ENCODE peak calls at places on chromosomes 16 and 17, in six cellular contexts. One of them, this sample, is unnamed.

GRCh38 chr17:29705352-29705751 is 82.6 kb upstream of the CORO6 start:
- DNase-seq in MM.1S: peak; percentile 19
- DNase-seq in retinal pigment epithelial cell: no peak
- DNase-seq in GM10248: no peak
- DNase-seq in dorsolateral prefrontal cortex: no peak
- DNase-seq in AG09319: no peak
- DNase-seq in this sample: no peak

GRCh38 chr17:33266611-33267010 is 26.5 kb downstream of the ASIC2 start:
- DNase-seq in MM.1S: no peak
- DNase-seq in retinal pigment epithelial cell: no peak
- DNase-seq in GM10248: no peak
- DNase-seq in dorsolateral prefrontal cortex: no peak
- DNase-seq in AG09319: no peak
- DNase-seq in this sample: no peak

GRCh38 chr17:29155235-29155965 is 24.8 kb downstream of the MYO18A start:
- DNase-seq in MM.1S: peak; percentile 35
- DNase-seq in retinal pigment epithelial cell: no peak
- DNase-seq in GM10248: peak; percentile 71
- DNase-seq in dorsolateral prefrontal cortex: no peak
- DNase-seq in AG09319: no peak
- DNase-seq in this sample: peak; percentile 61

GRCh38 chr17:760371-760770 is 8.3 kb upstream of the GEMIN4 start:
- DNase-seq in MM.1S: no peak
- DNase-seq in retinal pigment epithelial cell: no peak
- DNase-seq in GM10248: no peak
- DNase-seq in dorsolateral prefrontal cortex: no peak
- DNase-seq in AG09319: no peak
- DNase-seq in this sample: no peak

GRCh38 chr17:17749025-17749772 is 67.9 kb downstream of the RAI1 start:
- DNase-seq in MM.1S: no peak
- DNase-seq in retinal pigment epithelial cell: no peak
- DNase-seq in GM10248: peak; percentile 46
- DNase-seq in dorsolateral prefrontal cortex: no peak
- DNase-seq in AG09319: no peak
- DNase-seq in this sample: peak; percentile 55

GRCh38 chr17:74744349-74744713 is 4.1 kb upstream of the NHERF1 start:
- DNase-seq in MM.1S: no peak
- DNase-seq in retinal pigment epithelial cell: no peak
- DNase-seq in GM10248: no peak
- DNase-seq in dorsolateral prefrontal cortex: no peak
- DNase-seq in AG09319: no peak
- DNase-seq in this sample: no peak

GRCh38 chr17:28141333-28141732 is 98.9 kb downstream of the NLK start:
- DNase-seq in MM.1S: no peak
- DNase-seq in retinal pigment epithelial cell: no peak
- DNase-seq in GM10248: no peak
- DNase-seq in dorsolateral prefrontal cortex: no peak
- DNase-seq in AG09319: no peak
- DNase-seq in this sample: no peak

GRCh38 chr16:66036775-66037715 is 329.4 kb upstream of the CDH5 start:
- DNase-seq in MM.1S: no peak
- DNase-seq in retinal pigment epithelial cell: no peak
- DNase-seq in GM10248: no peak
- DNase-seq in dorsolateral prefrontal cortex: no peak
- DNase-seq in AG09319: peak; percentile 99
- DNase-seq in this sample: no peak

GRCh38 chr16:75483222-75483621 is 12.0 kb downstream of the CHST6 start:
- DNase-seq in MM.1S: no peak
- DNase-seq in retinal pigment epithelial cell: no peak
- DNase-seq in GM10248: no peak
- DNase-seq in dorsolateral prefrontal cortex: no peak
- DNase-seq in AG09319: no peak
- DNase-seq in this sample: no peak

GRCh38 chr16:27220991-27221390 is 17.7 kb downstream of the KDM8 start:
- DNase-seq in MM.1S: no peak
- DNase-seq in retinal pigment epithelial cell: no peak
- DNase-seq in GM10248: no peak
- DNase-seq in dorsolateral prefrontal cortex: no peak
- DNase-seq in AG09319: no peak
- DNase-seq in this sample: no peak

GRCh38 chr16:68377667-68378420 is 67.0 kb downstream of the PRMT7 start:
- DNase-seq in MM.1S: no peak
- DNase-seq in retinal pigment epithelial cell: peak; percentile 78
- DNase-seq in GM10248: no peak
- DNase-seq in dorsolateral prefrontal cortex: peak; percentile 65
- DNase-seq in AG09319: no peak
- DNase-seq in this sample: no peak

GRCh38 chr16:88303890-88304819 is 78.6 kb upstream of the ZNF469 start:
- DNase-seq in MM.1S: no peak
- DNase-seq in retinal pigment epithelial cell: no peak
- DNase-seq in GM10248: no peak
- DNase-seq in dorsolateral prefrontal cortex: no peak
- DNase-seq in AG09319: peak; percentile 81
- DNase-seq in this sample: no peak

GRCh38 chr16:14455577-14455976 is 174.5 kb downstream of the PARN start:
- DNase-seq in MM.1S: no peak
- DNase-seq in retinal pigment epithelial cell: no peak
- DNase-seq in GM10248: no peak
- DNase-seq in dorsolateral prefrontal cortex: no peak
- DNase-seq in AG09319: no peak
- DNase-seq in this sample: no peak

GRCh38 chr17:61209524-61209923 is 190.1 kb upstream of the TBX2 start:
- DNase-seq in MM.1S: no peak
- DNase-seq in retinal pigment epithelial cell: no peak
- DNase-seq in GM10248: no peak
- DNase-seq in dorsolateral prefrontal cortex: no peak
- DNase-seq in AG09319: no peak
- DNase-seq in this sample: no peak

GRCh38 chr17:49508061-49508865 is 13.2 kb downstream of the NGFR start:
- DNase-seq in MM.1S: no peak
- DNase-seq in retinal pigment epithelial cell: no peak
- DNase-seq in GM10248: no peak
- DNase-seq in dorsolateral prefrontal cortex: no peak
- DNase-seq in AG09319: peak; percentile 25
- DNase-seq in this sample: no peak

GRCh38 chr16:86382067-86382773 is 128.1 kb upstream of the FOXF1 start:
- DNase-seq in MM.1S: no peak
- DNase-seq in retinal pigment epithelial cell: no peak
- DNase-seq in GM10248: no peak
- DNase-seq in dorsolateral prefrontal cortex: no peak
- DNase-seq in AG09319: no peak
- DNase-seq in this sample: no peak

GRCh38 chr16:25256821-25257503 is 683 bp downstream of the ZKSCAN2 start:
- DNase-seq in MM.1S: no peak
- DNase-seq in retinal pigment epithelial cell: no peak
- DNase-seq in GM10248: no peak
- DNase-seq in dorsolateral prefrontal cortex: no peak
- DNase-seq in AG09319: no peak
- DNase-seq in this sample: peak; percentile 26

GRCh38 chr17:31313982-31314787 is at the start of gene EVI2B:
- DNase-seq in MM.1S: peak; percentile 75
- DNase-seq in retinal pigment epithelial cell: no peak
- DNase-seq in GM10248: peak; percentile 31
- DNase-seq in dorsolateral prefrontal cortex: no peak
- DNase-seq in AG09319: no peak
- DNase-seq in this sample: peak; percentile 27

GRCh38 chr16:1159973-1160772 is 7.3 kb downstream of the CACNA1H start:
- DNase-seq in MM.1S: no peak
- DNase-seq in retinal pigment epithelial cell: no peak
- DNase-seq in GM10248: no peak
- DNase-seq in dorsolateral prefrontal cortex: peak; percentile 75
- DNase-seq in AG09319: no peak
- DNase-seq in this sample: no peak

GRCh38 chr16:84378567-84378966 is 10.2 kb downstream of the ATP2C2 start:
- DNase-seq in MM.1S: no peak
- DNase-seq in retinal pigment epithelial cell: no peak
- DNase-seq in GM10248: no peak
- DNase-seq in dorsolateral prefrontal cortex: peak; percentile 34
- DNase-seq in AG09319: no peak
- DNase-seq in this sample: no peak

GRCh38 chr17:28347261-28347891 is 10.0 kb downstream of the POLDIP2 start:
- DNase-seq in MM.1S: no peak
- DNase-seq in retinal pigment epithelial cell: peak; percentile 77
- DNase-seq in GM10248: no peak
- DNase-seq in dorsolateral prefrontal cortex: no peak
- DNase-seq in AG09319: peak; percentile 75
- DNase-seq in this sample: no peak

GRCh38 chr16:87681990-87682570 is 79.8 kb downstream of the JPH3 start:
- DNase-seq in MM.1S: no peak
- DNase-seq in retinal pigment epithelial cell: no peak
- DNase-seq in GM10248: no peak
- DNase-seq in dorsolateral prefrontal cortex: no peak
- DNase-seq in AG09319: peak; percentile 19
- DNase-seq in this sample: peak; percentile 65

GRCh38 chr17:83055911-83056582 is 23.4 kb upstream of the METRNL start:
- DNase-seq in MM.1S: no peak
- DNase-seq in retinal pigment epithelial cell: peak; percentile 74
- DNase-seq in GM10248: no peak
- DNase-seq in dorsolateral prefrontal cortex: peak; percentile 31
- DNase-seq in AG09319: no peak
- DNase-seq in this sample: no peak

GRCh38 chr17:32485261-32485955 is 1.4 kb upstream of the CDK5R1 start:
- DNase-seq in MM.1S: no peak
- DNase-seq in retinal pigment epithelial cell: no peak
- DNase-seq in GM10248: no peak
- DNase-seq in dorsolateral prefrontal cortex: no peak
- DNase-seq in AG09319: no peak
- DNase-seq in this sample: no peak

GRCh38 chr17:9907131-9907530 is 2.1 kb upstream of the RCVRN start:
- DNase-seq in MM.1S: no peak
- DNase-seq in retinal pigment epithelial cell: no peak
- DNase-seq in GM10248: no peak
- DNase-seq in dorsolateral prefrontal cortex: no peak
- DNase-seq in AG09319: no peak
- DNase-seq in this sample: no peak

GRCh38 chr17:9904277-9905077 is 594 bp downstream of the RCVRN start:
- DNase-seq in MM.1S: no peak
- DNase-seq in retinal pigment epithelial cell: no peak
- DNase-seq in GM10248: no peak
- DNase-seq in dorsolateral prefrontal cortex: no peak
- DNase-seq in AG09319: no peak
- DNase-seq in this sample: no peak

GRCh38 chr17:9906616-9907015 is 1.5 kb upstream of the RCVRN start:
- DNase-seq in MM.1S: no peak
- DNase-seq in retinal pigment epithelial cell: no peak
- DNase-seq in GM10248: no peak
- DNase-seq in dorsolateral prefrontal cortex: no peak
- DNase-seq in AG09319: no peak
- DNase-seq in this sample: no peak

GRCh38 chr17:9905078-9905415 is at the start of gene RCVRN:
- DNase-seq in MM.1S: no peak
- DNase-seq in retinal pigment epithelial cell: no peak
- DNase-seq in GM10248: no peak
- DNase-seq in dorsolateral prefrontal cortex: no peak
- DNase-seq in AG09319: no peak
- DNase-seq in this sample: no peak

DNA sequence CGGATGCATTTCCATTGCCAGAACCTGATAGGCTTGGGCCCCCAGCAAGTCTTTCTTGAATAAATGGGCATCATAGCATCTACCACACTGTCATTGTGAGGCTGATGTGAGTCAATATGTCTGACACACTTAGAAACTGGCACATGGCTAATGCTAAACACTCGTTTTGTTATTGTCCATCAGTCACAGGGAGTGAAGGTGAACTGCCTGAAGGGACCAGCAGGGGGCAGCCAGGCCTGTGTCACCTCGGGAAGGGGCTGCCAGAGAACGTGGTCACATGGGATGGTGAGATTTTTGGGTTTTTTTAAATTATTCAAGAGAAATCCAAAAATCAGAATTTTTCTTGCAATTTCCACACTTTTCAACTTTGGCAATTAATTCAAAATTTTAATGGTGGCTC is 831 bp upstream of the RCVRN start:
- DNase-seq in MM.1S: no peak
- DNase-seq in retinal pigment epithelial cell: no peak
- DNase-seq in GM10248: peak; percentile 76
- DNase-seq in dorsolateral prefrontal cortex: peak; percentile 64
- DNase-seq in AG09319: no peak
- DNase-seq in this sample: peak; percentile 81
- TF ChIP-seq CTCF in MM.1S: peak; percentile 28
- TF ChIP-seq CTCF in retinal pigment epithelial cell: peak; percentile 88
- TF ChIP-seq CTCF in GM10248: peak; percentile 55
- TF ChIP-seq CTCF in dorsolateral prefrontal cortex: peak; percentile 54
- TF ChIP-seq CTCF in AG09319: peak; percentile 41
- TF ChIP-seq CTCF in this sample: peak; percentile 82

GRCh38 chr17:44988256-44988942 is 20.3 kb upstream of the C1QL1 start:
- DNase-seq in MM.1S: no peak
- DNase-seq in retinal pigment epithelial cell: no peak
- DNase-seq in GM10248: no peak
- DNase-seq in dorsolateral prefrontal cortex: no peak
- DNase-seq in AG09319: no peak
- DNase-seq in this sample: no peak
- TF ChIP-seq CTCF in MM.1S: no peak
- TF ChIP-seq CTCF in retinal pigment epithelial cell: no peak
- TF ChIP-seq CTCF in GM10248: no peak
- TF ChIP-seq CTCF in dorsolateral prefrontal cortex: no peak
- TF ChIP-seq CTCF in AG09319: no peak
- TF ChIP-seq CTCF in this sample: no peak

DNA sequence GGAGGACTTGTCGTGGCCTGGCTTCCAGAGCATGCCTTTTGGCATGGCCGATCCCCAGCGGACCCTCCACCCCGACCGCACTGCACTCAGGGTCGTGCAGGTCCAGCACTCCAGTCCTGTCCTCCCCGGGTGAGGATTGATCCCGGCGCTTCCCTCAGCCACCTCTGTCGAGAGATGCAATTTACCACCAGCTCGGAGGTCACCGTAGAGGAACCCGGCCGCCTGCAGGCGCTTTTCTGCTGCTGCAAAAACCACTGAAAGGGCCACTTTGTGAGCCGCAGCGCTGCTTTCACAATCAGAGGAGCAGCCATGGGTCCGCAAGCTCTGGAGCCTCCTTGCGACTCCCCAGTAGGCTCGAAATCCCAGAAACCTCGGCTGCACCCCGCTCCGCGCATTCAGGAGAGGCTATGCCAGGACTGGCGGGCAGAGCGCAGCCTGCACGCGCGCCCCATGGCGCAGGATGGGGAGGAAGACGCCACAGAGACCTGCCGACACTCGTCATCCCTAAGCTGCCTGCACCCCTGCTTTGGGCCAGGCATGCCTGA is 134.2 kb downstream of the HS3ST2 start:
- DNase-seq in MM.1S: no peak
- DNase-seq in retinal pigment epithelial cell: no peak
- DNase-seq in GM10248: peak; percentile 13
- DNase-seq in dorsolateral prefrontal cortex: peak; percentile 54
- DNase-seq in AG09319: no peak
- DNase-seq in this sample: no peak
- TF ChIP-seq CTCF in MM.1S: no peak
- TF ChIP-seq CTCF in retinal pigment epithelial cell: no peak
- TF ChIP-seq CTCF in GM10248: no peak
- TF ChIP-seq CTCF in dorsolateral prefrontal cortex: no peak
- TF ChIP-seq CTCF in AG09319: no peak
- TF ChIP-seq CTCF in this sample: no peak

DNA sequence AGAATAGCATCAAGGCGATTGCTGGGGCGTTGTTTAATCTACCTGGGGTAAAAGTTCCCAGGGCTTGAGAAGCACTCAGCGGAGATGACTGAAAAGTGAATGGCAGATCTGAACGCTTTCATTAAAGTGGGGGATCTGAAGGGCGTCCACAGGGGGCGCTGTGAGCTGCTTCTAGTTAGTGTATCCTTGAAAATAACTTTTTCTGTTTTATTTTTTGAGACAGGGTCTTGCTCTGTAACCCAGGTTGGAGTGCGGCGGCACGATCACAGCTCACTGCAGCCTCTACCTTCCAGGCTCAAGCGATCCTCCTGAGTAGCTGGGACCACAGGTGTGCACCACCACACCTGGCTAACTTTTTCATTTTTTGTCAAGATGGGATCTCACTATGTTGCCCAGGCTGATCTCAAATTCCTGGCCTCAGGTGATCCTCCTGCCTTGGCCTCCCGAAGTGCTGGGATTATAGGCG is 360.4 kb downstream of the SEC14L1 start:
- DNase-seq in MM.1S: peak; percentile 23
- DNase-seq in retinal pigment epithelial cell: no peak
- DNase-seq in GM10248: no peak
- DNase-seq in dorsolateral prefrontal cortex: peak; percentile 31
- DNase-seq in AG09319: no peak
- DNase-seq in this sample: no peak
- TF ChIP-seq CTCF in MM.1S: peak; percentile 43
- TF ChIP-seq CTCF in retinal pigment epithelial cell: peak; percentile 57
- TF ChIP-seq CTCF in GM10248: peak; percentile 22
- TF ChIP-seq CTCF in dorsolateral prefrontal cortex: peak; percentile 20
- TF ChIP-seq CTCF in AG09319: peak; percentile 51
- TF ChIP-seq CTCF in this sample: peak; percentile 7

This sample was measured in GM20000.